ENCODE peak calls at places on chromosomes 12 and 14, in nine cellular contexts. E is CD8-positive, alpha-beta T cell; M is right cardiac atrium; H is uterus; T is right atrium auricular region; N is heart left ventricle; P is GM23248; S is PC-3; G is naive thymus-derived CD4-positive, alpha-beta T cell. Q is an unnamed sample. For H3K9me3 and H3K4me1, the result is how much of the 10 kb centered on the place peaks cover.

GRCh38 chr12:49872781-49873181 is 29.9 kb upstream of the BCDIN3D start:
- DNase-seq in E (peak), M (peak), H (peak), T (peak), N (no peak), P (peak), S (no peak), G (no peak), Q (no peak)

GRCh38 chr12:53496752-53497032 is 2.6 kb downstream of the MAP3K12 start:
- DNase-seq in E (no peak), M (no peak), H (no peak), T (no peak), N (no peak), P (no peak), S (no peak), G (no peak), Q (no peak)

GRCh38 chr12:122942609-122943008 is 23.7 kb downstream of the ABCB9 start:
- DNase-seq in E (no peak), M (peak), H (no peak), T (no peak), N (no peak), P (no peak), S (no peak), G (no peak), Q (no peak)

GRCh38 chr12:127667131-127667685 is 599.8 kb upstream of the TMEM132C start:
- DNase-seq in E (no peak), M (no peak), H (no peak), T (no peak), N (no peak), P (no peak), S (no peak), G (no peak), Q (no peak)

GRCh38 chr12:5083955-5084849 is 40.5 kb downstream of the KCNA5 start:
- DNase-seq in E (no peak), M (no peak), H (no peak), T (no peak), N (no peak), P (peak), S (peak), G (no peak), Q (no peak)

GRCh38 chr14:89366580-89367448 is 50.2 kb downstream of the FOXN3 start:
- DNase-seq in E (no peak), M (peak), H (peak), T (peak), N (no peak), P (no peak), S (no peak), G (no peak), Q (no peak)

GRCh38 chr12:47328831-47329545 is 249.2 kb upstream of the AMIGO2 start:
- DNase-seq in E (no peak), M (no peak), H (no peak), T (no peak), N (no peak), P (peak), S (peak), G (no peak), Q (no peak)

GRCh38 chr12:66662729-66663128 is 16.1 kb downstream of the GRIP1 start:
- DNase-seq in E (no peak), M (no peak), H (no peak), T (no peak), N (no peak), P (peak), S (peak), G (no peak), Q (no peak)

GRCh38 chr12:84842406-84843013 is 70.1 kb downstream of the SLC6A15 start:
- DNase-seq in E (no peak), M (no peak), H (no peak), T (no peak), N (no peak), P (peak), S (peak), G (no peak), Q (no peak)

GRCh38 chr12:49548822-49549648 is 10.2 kb downstream of the KCNH3 start:
- DNase-seq in E (peak), M (peak), H (no peak), T (no peak), N (peak), P (peak), S (no peak), G (no peak), Q (no peak)

GRCh38 chr12:96131230-96131788 is 62.9 kb upstream of the ELK3 start:
- DNase-seq in E (no peak), M (no peak), H (no peak), T (no peak), N (no peak), P (no peak), S (no peak), G (no peak), Q (no peak)

GRCh38 chr14:29236848-29237247 is 470.3 kb downstream of the FOXG1 start:
- DNase-seq in E (no peak), M (no peak), H (no peak), T (no peak), N (no peak), P (peak), S (peak), G (no peak), Q (no peak)

GRCh38 chr12:107591095-107591375 is 94.6 kb upstream of the PWP1 start:
- DNase-seq in E (no peak), M (no peak), H (no peak), T (no peak), N (no peak), P (peak), S (no peak), G (no peak), Q (no peak)

GRCh38 chr14:52706286-52706685 is 714 bp upstream of the PSMC6 start:
- DNase-seq in E (no peak), M (no peak), H (no peak), T (no peak), N (no peak), P (no peak), S (peak), G (peak), Q (no peak)

GRCh38 chr14:72883963-72884362 is 9.9 kb downstream of the DPF3 start:
- DNase-seq in E (no peak), M (no peak), H (no peak), T (no peak), N (no peak), P (peak), S (peak), G (no peak), Q (no peak)

GRCh38 chr12:117393656-117394055 is 32.2 kb upstream of the NOS1 start:
- DNase-seq in E (no peak), M (no peak), H (no peak), T (no peak), N (no peak), P (no peak), S (no peak), G (no peak), Q (no peak)

GRCh38 chr14:54120260-54120659 is 163.6 kb upstream of the BMP4 start:
- DNase-seq in E (no peak), M (no peak), H (no peak), T (no peak), N (no peak), P (no peak), S (no peak), G (no peak), Q (no peak)

GRCh38 chr14:103763730-103764488 is 48.3 kb downstream of the ZFYVE21 start:
- DNase-seq in E (no peak), M (no peak), H (no peak), T (no peak), N (no peak), P (no peak), S (no peak), G (no peak), Q (no peak)

GRCh38 chr12:110549716-110550115 is 33.4 kb downstream of the PPTC7 start:
- DNase-seq in E (no peak), M (no peak), H (no peak), T (no peak), N (no peak), P (no peak), S (no peak), G (no peak), Q (no peak)

GRCh38 chr14:74239848-74240793 is 872 bp downstream of the VSX2 start:
- DNase-seq in E (no peak), M (no peak), H (no peak), T (no peak), N (no peak), P (peak), S (no peak), G (no peak), Q (no peak)

GRCh38 chr14:104800600-104801283 is at the start of gene ZBTB42:
- DNase-seq in E (peak), M (no peak), H (peak), T (no peak), N (peak), P (peak), S (peak), G (peak), Q (peak)

GRCh38 chr12:128543971-128544370 is 277.0 kb downstream of the TMEM132C start:
- DNase-seq in E (no peak), M (no peak), H (no peak), T (no peak), N (no peak), P (no peak), S (no peak), G (no peak), Q (no peak)

GRCh38 chr14:23573384-23573783 is 5.2 kb downstream of the JPH4 start:
- DNase-seq in E (peak), M (no peak), H (no peak), T (no peak), N (no peak), P (no peak), S (no peak), G (no peak), Q (no peak)

GRCh38 chr12:123621619-123622530 is 11.6 kb downstream of the EIF2B1 start:
- DNase-seq in E (no peak), M (no peak), H (no peak), T (no peak), N (no peak), P (peak), S (no peak), G (no peak), Q (no peak)

GRCh38 chr12:131835616-131836171 is 7.5 kb downstream of the MMP17 start:
- DNase-seq in E (no peak), M (no peak), H (no peak), T (no peak), N (no peak), P (no peak), S (no peak), G (no peak), Q (no peak)

GRCh38 chr12:116346222-116346621 is 68.7 kb upstream of the MED13L start:
- DNase-seq in E (no peak), M (no peak), H (no peak), T (no peak), N (no peak), P (no peak), S (no peak), G (no peak), Q (no peak)

GRCh38 chr12:104011265-104011664 is 38.7 kb downstream of the GLT8D2 start:
- DNase-seq in E (no peak), M (no peak), H (no peak), T (no peak), N (no peak), P (peak), S (peak), G (no peak), Q (no peak)

GRCh38 chr12:48351022-48351708 is 446 bp upstream of the ZNF641 start:
- DNase-seq in E (no peak), M (no peak), H (peak), T (peak), N (peak), P (peak), S (peak), G (no peak), Q (peak)

GRCh38 chr14:36818794-36819384 is 157.2 kb downstream of the PAX9 start:
- DNase-seq in E (no peak), M (no peak), H (no peak), T (no peak), N (no peak), P (peak), S (peak), G (no peak), Q (no peak)

GRCh38 chr14:97446087-97446486 is 648.9 kb downstream of the VRK1 start:
- DNase-seq in E (no peak), M (no peak), H (no peak), T (no peak), N (no peak), P (no peak), S (no peak), G (no peak), Q (no peak)

GRCh38 chr12:56998981-56999380 is 7.4 kb downstream of the ZBTB39 start:
- DNase-seq in E (peak), M (no peak), H (no peak), T (no peak), N (no peak), P (no peak), S (no peak), G (no peak), Q (no peak)

GRCh38 chr12:53987748-53988147 is 2.8 kb downstream of the HOXC10 start:
- DNase-seq in E (no peak), M (no peak), H (no peak), T (no peak), N (no peak), P (no peak), S (no peak), G (no peak), Q (no peak)

GRCh38 chr14:20934148-20934762 is 21.0 kb upstream of the RNASE2 start:
- DNase-seq in E (peak), M (peak), H (no peak), T (peak), N (peak), P (peak), S (peak), G (no peak), Q (no peak)

GRCh38 chr14:22657861-22658260 is 13.7 kb upstream of the OR6J1 start:
- DNase-seq in E (no peak), M (no peak), H (no peak), T (no peak), N (no peak), P (peak), S (peak), G (no peak), Q (no peak)

GRCh38 chr12:16658699-16659098 is 52.7 kb upstream of the LMO3 start:
- DNase-seq in E (no peak), M (no peak), H (no peak), T (no peak), N (no peak), P (no peak), S (no peak), G (no peak), Q (no peak)

GRCh38 chr12:93883436-93884154 is 206.4 kb downstream of the CRADD start:
- DNase-seq in E (no peak), M (no peak), H (no peak), T (no peak), N (no peak), P (peak), S (peak), G (no peak), Q (no peak)

GRCh38 chr12:39369756-39370155 is 73.2 kb downstream of the KIF21A start:
- DNase-seq in E (no peak), M (no peak), H (no peak), T (no peak), N (no peak), P (no peak), S (no peak), G (no peak), Q (no peak)

GRCh38 chr12:83046019-83046418 is 359.3 kb downstream of the TMTC2 start:
- DNase-seq in E (no peak), M (no peak), H (no peak), T (no peak), N (no peak), P (no peak), S (no peak), G (no peak), Q (no peak)

GRCh38 chr14:50832935-50833607 is 2.1 kb upstream of the NIN start:
- DNase-seq in E (no peak), M (no peak), H (no peak), T (no peak), N (no peak), P (no peak), S (no peak), G (no peak), Q (no peak)

GRCh38 chr14:50837271-50837670 is 6.3 kb upstream of the NIN start:
- DNase-seq in E (no peak), M (no peak), H (no peak), T (no peak), N (no peak), P (no peak), S (no peak), G (no peak), Q (no peak)

GRCh38 chr14:50836515-50836914 is 5.6 kb upstream of the NIN start:
- DNase-seq in E (no peak), M (no peak), H (no peak), T (no peak), N (no peak), P (peak), S (no peak), G (no peak), Q (no peak)

GRCh38 chr14:50835280-50835679 is 4.3 kb upstream of the NIN start:
- DNase-seq in E (peak), M (no peak), H (no peak), T (no peak), N (no peak), P (peak), S (no peak), G (peak), Q (peak)

DNA sequence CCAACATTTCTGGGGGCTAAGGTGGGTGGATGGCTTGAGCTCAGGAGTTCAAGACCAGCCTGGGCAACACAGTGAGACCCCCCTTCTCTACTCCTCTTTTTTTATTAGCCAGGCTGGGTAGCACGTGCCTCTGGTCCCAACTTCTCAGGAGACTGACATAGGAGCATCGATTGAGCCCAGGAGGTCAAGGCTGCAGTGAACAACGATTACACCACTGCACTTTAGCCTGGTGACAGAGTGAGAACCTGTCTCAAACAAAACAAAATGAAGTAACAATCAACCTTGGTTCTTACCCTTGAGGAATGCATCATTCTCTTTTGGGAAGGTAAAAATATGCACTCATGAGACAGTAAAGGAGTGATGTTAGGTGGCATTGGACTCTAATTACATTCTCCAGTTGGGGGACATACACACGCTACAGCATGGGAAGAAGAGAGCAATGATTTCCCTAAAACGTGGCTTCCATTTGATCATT is 3.9 kb upstream of the NIN start:
- DNase-seq in E (no peak), M (no peak), H (no peak), T (no peak), N (no peak), P (no peak), S (no peak), G (no peak), Q (no peak)
- H3K27ac ChIP-seq in E (no peak), M (no peak), H (no peak), T (no peak), N (no peak), P (no peak), S (no peak), G (peak), Q (no peak)

GRCh38 chr12:126617312-126617711 is 1552.1 kb downstream of the AACS start:
- DNase-seq in E (no peak), M (no peak), H (no peak), T (no peak), N (no peak), P (peak), S (peak), G (no peak), Q (no peak)

GRCh38 chr12:126616441-126616840 is 1551.2 kb downstream of the AACS start:
- DNase-seq in E (no peak), M (no peak), H (no peak), T (no peak), N (no peak), P (no peak), S (no peak), G (no peak), Q (no peak)
- H3K9me3 ChIP-seq in E (under half), M (under half), H (under half), T (under half), N (under half), P (under half), S (under half), G (under half), Q (under half)

DNA sequence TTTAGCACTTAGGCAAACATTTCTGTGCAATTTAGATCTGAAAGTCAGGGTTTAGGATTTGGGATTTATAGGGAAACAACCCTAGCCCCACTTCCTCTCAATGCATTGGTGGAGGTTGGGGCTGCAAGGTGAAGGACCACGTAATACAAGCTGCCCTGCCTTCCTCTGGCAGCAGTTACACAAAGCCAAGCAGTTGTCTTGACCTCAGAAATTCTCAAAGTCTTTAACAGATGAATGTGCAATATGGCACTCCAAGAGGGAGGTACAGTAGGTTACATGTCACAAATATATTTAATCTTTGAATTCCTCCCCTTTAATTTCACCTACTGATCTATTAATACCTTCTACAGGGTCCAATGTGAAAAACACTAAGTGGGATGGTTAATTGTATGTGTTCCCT is 23.9 kb downstream of the IFNG-AS1 start:
- DNase-seq in E (no peak), M (no peak), H (no peak), T (no peak), N (no peak), P (no peak), S (no peak), G (no peak), Q (no peak)
- H3K4me1 ChIP-seq in E (under half), M (under half), H (under half), T (under half), N (under half), P (under half), S (under half), G (under half), Q (under half)

DNA sequence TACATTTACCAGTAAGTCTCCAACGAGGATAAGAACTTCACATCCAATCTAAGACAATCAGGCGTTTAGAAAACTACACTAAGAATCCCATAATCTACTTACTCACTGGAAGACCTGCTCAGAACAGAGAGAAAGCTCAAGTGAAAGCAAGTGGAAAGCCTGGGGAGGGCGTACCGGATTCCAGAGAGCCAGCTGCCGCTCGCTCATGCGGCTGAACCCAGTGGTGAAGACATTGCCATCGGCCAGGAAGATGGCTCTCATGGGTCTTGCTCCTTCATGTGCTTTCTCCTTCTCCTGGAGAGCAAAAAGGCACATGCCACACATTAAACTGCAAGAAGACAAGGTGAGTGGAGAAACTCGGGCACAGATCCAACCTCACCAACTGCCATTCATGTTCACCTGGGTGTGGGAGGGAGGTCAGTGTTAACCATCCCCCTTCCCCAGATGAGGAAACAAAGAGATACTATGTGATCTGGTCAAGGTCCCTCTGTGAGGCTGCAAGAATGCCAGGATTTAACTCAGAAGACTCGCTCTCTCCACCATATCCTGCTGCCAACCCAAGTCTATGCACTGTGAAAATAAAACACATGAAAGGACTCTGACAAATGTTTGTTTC is 23.5 kb upstream of the SELPLG start:
- DNase-seq in E (no peak), M (no peak), H (no peak), T (no peak), N (no peak), P (no peak), S (no peak), G (no peak), Q (no peak)
- H3K27ac ChIP-seq in E (no peak), M (no peak), H (no peak), T (peak), N (peak), P (no peak), S (no peak), G (no peak), Q (peak)

Q was measured in ascending aorta.